ENCODE peak calls at places on chromosomes 4 and X, in ten cellular contexts. Y, Q, N, P, I, T, E, X, G and D are unnamed samples.

GRCh38 chr4:121226362-121226761 is 62.2 kb upstream of the TNIP3 start:
- ATAC-seq in Y (no peak), Q (no peak), N (no peak), P (no peak), I (no peak), T (no peak), E (no peak), X (no peak), G (no peak), D (no peak)

GRCh38 chr4:140085062-140085622 is 68.8 kb downstream of the MAML3 start:
- ATAC-seq in Y (peak), Q (no peak), N (peak), P (no peak), I (peak), T (no peak), E (peak), X (no peak), G (peak), D (no peak)

GRCh38 chr4:13985824-13986223 is 358.3 kb upstream of the BOD1L1 start:
- ATAC-seq in Y (no peak), Q (no peak), N (no peak), P (no peak), I (no peak), T (no peak), E (no peak), X (peak), G (no peak), D (no peak)

GRCh38 chrX:110188701-110189558 is 129.0 kb downstream of the AMMECR1 start:
- ATAC-seq in Y (no peak), Q (no peak), N (no peak), P (no peak), I (no peak), T (no peak), E (no peak), X (no peak), G (no peak), D (no peak)

GRCh38 chr4:98481167-98481566 is 177.2 kb downstream of the TSPAN5 start:
- ATAC-seq in Y (no peak), Q (no peak), N (no peak), P (no peak), I (no peak), T (peak), E (peak), X (no peak), G (no peak), D (no peak)

GRCh38 chr4:97496298-97496873 is 646.9 kb downstream of the STPG2 start:
- ATAC-seq in Y (no peak), Q (peak), N (peak), P (peak), I (no peak), T (peak), E (no peak), X (no peak), G (peak), D (no peak)

GRCh38 chr4:16270654-16271328 is 44.5 kb upstream of the TAPT1 start:
- ATAC-seq in Y (peak), Q (no peak), N (no peak), P (no peak), I (peak), T (peak), E (peak), X (no peak), G (peak), D (no peak)

GRCh38 chr4:38174811-38175210 is 214.6 kb downstream of the PTTG2 start:
- ATAC-seq in Y (peak), Q (no peak), N (no peak), P (no peak), I (peak), T (peak), E (no peak), X (no peak), G (no peak), D (peak)

GRCh38 chr4:25104561-25104960 is 55.7 kb downstream of the SEPSECS start:
- ATAC-seq in Y (no peak), Q (no peak), N (no peak), P (no peak), I (no peak), T (no peak), E (no peak), X (no peak), G (no peak), D (no peak)

GRCh38 chr4:173880897-173881296 is 350.9 kb upstream of the HAND2 start:
- ATAC-seq in Y (no peak), Q (no peak), N (no peak), P (no peak), I (no peak), T (no peak), E (no peak), X (no peak), G (no peak), D (no peak)

GRCh38 chr4:150773032-150773431 is 191.1 kb downstream of the MAB21L2 start:
- ATAC-seq in Y (no peak), Q (no peak), N (no peak), P (no peak), I (no peak), T (no peak), E (no peak), X (no peak), G (no peak), D (no peak)

GRCh38 chr4:150769235-150769634 is 187.3 kb downstream of the MAB21L2 start:
- ATAC-seq in Y (peak), Q (peak), N (peak), P (peak), I (peak), T (peak), E (peak), X (no peak), G (peak), D (no peak)

GRCh38 chr4:150771374-150771773 is 189.4 kb downstream of the MAB21L2 start:
- ATAC-seq in Y (no peak), Q (no peak), N (no peak), P (no peak), I (no peak), T (no peak), E (no peak), X (no peak), G (no peak), D (no peak)

GRCh38 chr4:150769845-150770244 is 187.9 kb downstream of the MAB21L2 start:
- ATAC-seq in Y (no peak), Q (no peak), N (peak), P (peak), I (no peak), T (no peak), E (no peak), X (no peak), G (peak), D (no peak)

GRCh38 chr4:150773729-150774449 is 191.9 kb downstream of the MAB21L2 start:
- ATAC-seq in Y (no peak), Q (no peak), N (no peak), P (no peak), I (no peak), T (no peak), E (no peak), X (no peak), G (no peak), D (no peak)
- H3K27ac ChIP-seq in Y (no peak), Q (no peak), N (no peak), P (no peak), I (no peak), T (no peak), E (no peak), X (no peak), G (no peak), D (no peak)

GRCh38 chr4:148284526-148285193 is 157.6 kb downstream of the NR3C2 start:
- ATAC-seq in Y (no peak), Q (peak), N (peak), P (peak), I (peak), T (peak), E (peak), X (peak), G (peak), D (no peak)
- TF ChIP-seq CTCF in Y (peak), Q (peak), N (peak), P (peak), I (no peak), T (peak), E (peak), X (peak), G (peak), D (peak)

DNA sequence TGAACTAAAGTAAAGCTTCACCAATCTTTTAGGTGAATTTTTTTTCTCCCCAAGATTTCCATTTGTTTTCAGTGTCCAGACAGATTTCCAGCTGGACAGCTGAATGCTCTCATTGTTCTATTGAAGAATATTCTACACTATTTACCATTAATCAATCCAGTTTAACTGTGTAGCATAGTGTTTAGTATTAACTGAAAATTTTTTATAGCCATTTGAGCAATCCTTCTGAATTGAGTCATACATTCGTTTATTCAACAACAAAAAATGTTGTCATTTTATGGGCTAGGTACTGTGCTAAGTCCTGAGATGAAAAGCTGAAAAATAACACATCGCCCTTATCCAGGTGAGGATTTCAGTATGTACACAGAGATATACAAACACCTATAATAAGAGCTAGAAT is 223.3 kb downstream of the COL25A1 start:
- ATAC-seq in Y (no peak), Q (no peak), N (no peak), P (peak), I (no peak), T (no peak), E (no peak), X (no peak), G (no peak), D (no peak)
- H3K27ac ChIP-seq in Y (no peak), Q (no peak), N (no peak), P (peak), I (no peak), T (no peak), E (no peak), X (no peak), G (no peak), D (no peak)

GRCh38 chrX:131826572-131826971 is 196.5 kb upstream of the STK26 start:
- ATAC-seq in Y (no peak), Q (no peak), N (no peak), P (no peak), I (no peak), T (no peak), E (no peak), X (no peak), G (no peak), D (no peak)

GRCh38 chrX:131827935-131828334 is 195.2 kb upstream of the STK26 start:
- ATAC-seq in Y (no peak), Q (no peak), N (peak), P (no peak), I (peak), T (no peak), E (no peak), X (no peak), G (no peak), D (no peak)

GRCh38 chrX:131816551-131817136 is 206.5 kb upstream of the STK26 start:
- ATAC-seq in Y (peak), Q (no peak), N (peak), P (no peak), I (peak), T (peak), E (no peak), X (no peak), G (no peak), D (peak)

GRCh38 chrX:131818297-131818936 is 204.7 kb upstream of the STK26 start:
- ATAC-seq in Y (no peak), Q (no peak), N (no peak), P (no peak), I (no peak), T (no peak), E (no peak), X (no peak), G (no peak), D (no peak)

DNA sequence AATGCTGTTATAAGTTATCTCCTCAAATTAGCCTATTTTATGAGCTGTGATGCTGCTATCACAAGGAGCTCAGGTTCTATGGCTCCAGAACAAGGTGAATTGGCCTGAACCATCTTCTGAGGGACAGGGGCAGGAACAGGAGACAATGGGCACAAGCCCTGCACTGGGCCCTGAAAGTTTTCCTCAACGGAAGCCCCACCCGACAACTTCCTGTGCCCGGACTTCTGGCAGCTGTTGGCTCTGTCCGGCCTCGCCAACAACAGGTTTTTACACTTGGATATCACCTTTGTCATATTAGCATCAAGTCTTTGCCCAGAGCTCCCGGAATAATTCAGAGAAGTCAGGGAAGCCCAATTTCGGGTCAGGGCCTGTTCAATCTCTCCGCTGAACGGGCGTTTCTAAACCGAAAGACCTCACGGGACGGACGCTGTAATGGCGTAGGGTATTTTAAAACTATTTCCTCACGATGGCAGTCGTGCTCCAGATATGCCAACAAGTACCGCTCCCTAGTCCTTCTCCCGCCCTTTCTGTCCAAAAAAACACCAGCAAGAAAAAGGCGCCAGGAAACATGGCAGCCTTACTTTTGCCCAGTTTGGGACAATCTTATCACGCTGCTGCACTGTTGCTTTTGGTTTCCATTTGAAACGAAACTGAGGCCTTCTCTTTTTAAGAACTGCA is 201.0 kb upstream of the STK26 start:
- ATAC-seq in Y (no peak), Q (no peak), N (no peak), P (no peak), I (peak), T (peak), E (no peak), X (peak), G (no peak), D (peak)
- TF ChIP-seq CTCF in Y (no peak), Q (no peak), N (no peak), P (no peak), I (peak), T (peak), E (no peak), X (peak), G (no peak), D (no peak)

GRCh38 chr4:154364012-154364863 is 127.4 kb downstream of the DCHS2 start:
- ATAC-seq in Y (no peak), Q (no peak), N (no peak), P (no peak), I (no peak), T (no peak), E (no peak), X (no peak), G (no peak), D (peak)
- H3K27ac ChIP-seq in Y (no peak), Q (no peak), N (no peak), P (no peak), I (no peak), T (no peak), E (no peak), X (peak), G (no peak), D (peak)

DNA sequence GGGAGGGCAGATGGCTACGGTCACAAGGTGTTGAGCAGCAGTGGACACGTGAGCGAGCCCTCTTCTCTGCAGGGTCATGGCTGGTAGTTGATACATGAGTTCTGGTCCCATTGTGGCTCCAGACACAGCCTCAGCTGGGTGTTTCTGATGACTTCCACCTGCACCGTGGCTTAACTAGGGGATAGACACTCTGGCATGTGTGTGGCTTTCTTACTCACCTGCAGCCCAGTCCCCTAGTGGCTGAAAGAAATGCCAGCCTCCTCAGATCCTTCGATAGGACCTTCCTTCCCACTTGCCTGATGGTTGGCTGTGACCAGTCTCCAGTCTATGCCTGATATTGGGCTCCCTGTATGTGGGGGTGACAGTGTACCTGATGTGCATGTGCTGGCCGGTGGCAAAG is 5.0 kb downstream of the GPR78 start:
- ATAC-seq in Y (no peak), Q (no peak), N (peak), P (peak), I (no peak), T (no peak), E (peak), X (no peak), G (peak), D (no peak)
- TF ChIP-seq CTCF in Y (no peak), Q (peak), N (peak), P (peak), I (no peak), T (no peak), E (no peak), X (no peak), G (peak), D (no peak)